ENCODE peak calls at places on chromosomes 3 and 15, in seven cellular contexts. X is BJ, I is neural crest cell, E is tibial artery, O is COR-L47, W is right cardiac atrium, N is Caki2. P is an unnamed sample.

GRCh38 chr15:35545316-35545824 is 595 bp downstream of the DPH6 start:
- DNase-seq in X (no peak), I (peak), E (peak), O (peak), W (peak), N (no peak), P (peak)

GRCh38 chr3:184180165-184180564 is 5.5 kb downstream of the AP2M1 start:
- DNase-seq in X (no peak), I (no peak), E (no peak), O (no peak), W (peak), N (no peak), P (no peak)

GRCh38 chr3:161406594-161407555 is 35.6 kb upstream of the SPTSSB start:
- DNase-seq in X (no peak), I (no peak), E (no peak), O (no peak), W (no peak), N (no peak), P (no peak)

GRCh38 chr15:39555885-39556284 is 25.0 kb upstream of the THBS1 start:
- DNase-seq in X (no peak), I (no peak), E (no peak), O (peak), W (peak), N (no peak), P (no peak)

GRCh38 chr3:49238274-49239127 is 38.5 kb downstream of the C3orf62 start:
- DNase-seq in X (no peak), I (no peak), E (peak), O (no peak), W (no peak), N (no peak), P (peak)

GRCh38 chr3:172918165-172918564 is 167.6 kb downstream of the ECT2 start:
- DNase-seq in X (no peak), I (no peak), E (no peak), O (peak), W (no peak), N (peak), P (no peak)

GRCh38 chr3:129597792-129598381 is 8.6 kb downstream of the PLXND1 start:
- DNase-seq in X (no peak), I (no peak), E (no peak), O (no peak), W (peak), N (no peak), P (no peak)

GRCh38 chr3:141926929-141927328 is 50.5 kb downstream of the ATP1B3 start:
- DNase-seq in X (no peak), I (no peak), E (no peak), O (no peak), W (peak), N (no peak), P (no peak)

GRCh38 chr15:81161215-81161673 is 27.2 kb downstream of the CFAP161 start:
- DNase-seq in X (no peak), I (no peak), E (no peak), O (no peak), W (no peak), N (no peak), P (no peak)

GRCh38 chr3:187802928-187803259 is 57.6 kb upstream of the BCL6 start:
- DNase-seq in X (no peak), I (no peak), E (no peak), O (no peak), W (no peak), N (no peak), P (no peak)

GRCh38 chr15:69410290-69410874 is 3.8 kb upstream of the KIF23 start:
- DNase-seq in X (no peak), I (no peak), E (no peak), O (peak), W (no peak), N (peak), P (no peak)

GRCh38 chr3:31819441-31819840 is 161.6 kb downstream of the OSBPL10 start:
- DNase-seq in X (no peak), I (no peak), E (no peak), O (no peak), W (no peak), N (no peak), P (no peak)

GRCh38 chr3:11610044-11610671 is 33.6 kb downstream of the VGLL4 start:
- DNase-seq in X (no peak), I (peak), E (no peak), O (no peak), W (peak), N (no peak), P (no peak)

GRCh38 chr15:63601727-63602185 is 4.6 kb downstream of the FBXL22 start:
- DNase-seq in X (no peak), I (no peak), E (no peak), O (peak), W (peak), N (no peak), P (no peak)

GRCh38 chr15:90013503-90013937 is 12.4 kb downstream of the ZNF710 start:
- DNase-seq in X (no peak), I (no peak), E (no peak), O (no peak), W (no peak), N (no peak), P (no peak)

GRCh38 chr15:82646250-82647044 is 716 bp downstream of the CPEB1 start:
- DNase-seq in X (no peak), I (no peak), E (no peak), O (peak), W (no peak), N (no peak), P (no peak)

GRCh38 chr15:45377630-45378148 is 655 bp downstream of the GATM start:
- DNase-seq in X (no peak), I (no peak), E (peak), O (peak), W (peak), N (no peak), P (peak)

GRCh38 chr3:27986204-27986879 is 255.1 kb upstream of the CMC1 start:
- DNase-seq in X (no peak), I (no peak), E (no peak), O (no peak), W (no peak), N (no peak), P (no peak)

GRCh38 chr3:123365450-123366143 is 83.3 kb downstream of the ADCY5 start:
- DNase-seq in X (no peak), I (peak), E (peak), O (peak), W (no peak), N (no peak), P (no peak)

GRCh38 chr3:150346956-150347863 is 60.9 kb upstream of the TSC22D2 start:
- DNase-seq in X (no peak), I (no peak), E (no peak), O (no peak), W (no peak), N (no peak), P (no peak)

GRCh38 chr3:127420825-127421224 is 133.0 kb upstream of the PRR20G start:
- DNase-seq in X (no peak), I (no peak), E (peak), O (no peak), W (no peak), N (no peak), P (no peak)

GRCh38 chr15:72199721-72200212 is 2.2 kb upstream of the GRAMD2A start:
- DNase-seq in X (no peak), I (peak), E (peak), O (peak), W (peak), N (peak), P (peak)

GRCh38 chr15:76299786-76300185 is 11.5 kb downstream of the ETFA start:
- DNase-seq in X (no peak), I (no peak), E (no peak), O (no peak), W (no peak), N (no peak), P (no peak)

GRCh38 chr3:38019658-38020341 is 9.6 kb downstream of the PLCD1 start:
- DNase-seq in X (no peak), I (no peak), E (peak), O (no peak), W (no peak), N (no peak), P (no peak)

GRCh38 chr3:130539005-130539404 is 22.0 kb downstream of the COL6A6 start:
- DNase-seq in X (no peak), I (peak), E (no peak), O (peak), W (no peak), N (peak), P (no peak)

GRCh38 chr15:36814708-36815107 is 235.3 kb downstream of the CDIN1 start:
- DNase-seq in X (no peak), I (no peak), E (no peak), O (no peak), W (no peak), N (no peak), P (no peak)

GRCh38 chr3:40324621-40325020 is 15.1 kb downstream of the EIF1B start:
- DNase-seq in X (no peak), I (no peak), E (no peak), O (no peak), W (no peak), N (no peak), P (no peak)

GRCh38 chr3:168327836-168328235 is 232.1 kb upstream of the GOLIM4 start:
- DNase-seq in X (no peak), I (no peak), E (no peak), O (no peak), W (no peak), N (no peak), P (no peak)

P was measured in gastrocnemius medialis.